ENCODE peak calls at places on chromosomes 16 and 17, in ten cellular contexts. One of them, this sample, is unnamed.

GRCh38 chr17:74245145-74245817 is 28.8 kb upstream of the DNAI2 start:
- DNase-seq in HEK293T: no peak
- DNase-seq in C1 segment of cervical spinal cord: peak
- DNase-seq in astrocyte of the cerebellum: no peak
- DNase-seq in CD8-positive, alpha-beta T cell: no peak
- DNase-seq in cardiac muscle cell: no peak
- DNase-seq in H7: peak
- DNase-seq in IMR-90: no peak
- DNase-seq in naive B cell: no peak
- DNase-seq in AG04450: no peak
- DNase-seq in this sample: no peak

GRCh38 chr16:84913315-84913714 is 93.5 kb downstream of the CRISPLD2 start:
- DNase-seq in astrocyte of the cerebellum: no peak
- DNase-seq in IMR-90: no peak
- DNase-seq in CD8-positive, alpha-beta T cell: no peak
- DNase-seq in cardiac muscle cell: no peak
- DNase-seq in HEK293T: no peak
- DNase-seq in H7: no peak
- DNase-seq in AG04450: no peak
- DNase-seq in C1 segment of cervical spinal cord: no peak
- DNase-seq in naive B cell: no peak
- DNase-seq in this sample: no peak

GRCh38 chr16:88939814-88940195 is 37.2 kb downstream of the CBFA2T3 start:
- DNase-seq in naive B cell: peak
- DNase-seq in H7: no peak
- DNase-seq in IMR-90: no peak
- DNase-seq in HEK293T: no peak
- DNase-seq in cardiac muscle cell: no peak
- DNase-seq in AG04450: no peak
- DNase-seq in CD8-positive, alpha-beta T cell: no peak
- DNase-seq in astrocyte of the cerebellum: no peak
- DNase-seq in C1 segment of cervical spinal cord: no peak
- DNase-seq in this sample: no peak

GRCh38 chr16:72481419-72481818 is 309.5 kb upstream of the PMFBP1 start:
- DNase-seq in C1 segment of cervical spinal cord: no peak
- DNase-seq in AG04450: no peak
- DNase-seq in HEK293T: no peak
- DNase-seq in H7: no peak
- DNase-seq in IMR-90: no peak
- DNase-seq in naive B cell: no peak
- DNase-seq in astrocyte of the cerebellum: no peak
- DNase-seq in cardiac muscle cell: peak
- DNase-seq in CD8-positive, alpha-beta T cell: no peak
- DNase-seq in this sample: no peak

GRCh38 chr17:60817187-60817586 is 139.5 kb downstream of the BCAS3 start:
- DNase-seq in astrocyte of the cerebellum: peak
- DNase-seq in IMR-90: peak
- DNase-seq in CD8-positive, alpha-beta T cell: no peak
- DNase-seq in AG04450: peak
- DNase-seq in naive B cell: no peak
- DNase-seq in H7: no peak
- DNase-seq in C1 segment of cervical spinal cord: no peak
- DNase-seq in HEK293T: no peak
- DNase-seq in cardiac muscle cell: peak
- DNase-seq in this sample: no peak

GRCh38 chr16:75062135-75062943 is 54.2 kb downstream of the LDHD start:
- DNase-seq in C1 segment of cervical spinal cord: no peak
- DNase-seq in IMR-90: peak
- DNase-seq in AG04450: no peak
- DNase-seq in H7: no peak
- DNase-seq in naive B cell: no peak
- DNase-seq in astrocyte of the cerebellum: no peak
- DNase-seq in CD8-positive, alpha-beta T cell: no peak
- DNase-seq in cardiac muscle cell: peak
- DNase-seq in HEK293T: no peak
- DNase-seq in this sample: no peak

GRCh38 chr17:61337247-61337812 is 62.3 kb upstream of the TBX2 start:
- DNase-seq in AG04450: no peak
- DNase-seq in CD8-positive, alpha-beta T cell: no peak
- DNase-seq in HEK293T: no peak
- DNase-seq in astrocyte of the cerebellum: no peak
- DNase-seq in H7: no peak
- DNase-seq in cardiac muscle cell: no peak
- DNase-seq in IMR-90: no peak
- DNase-seq in C1 segment of cervical spinal cord: no peak
- DNase-seq in naive B cell: no peak
- DNase-seq in this sample: no peak

GRCh38 chr16:84279871-84280270 is 14.8 kb upstream of the WFDC1 start:
- DNase-seq in IMR-90: no peak
- DNase-seq in AG04450: no peak
- DNase-seq in C1 segment of cervical spinal cord: no peak
- DNase-seq in H7: no peak
- DNase-seq in astrocyte of the cerebellum: no peak
- DNase-seq in HEK293T: no peak
- DNase-seq in naive B cell: no peak
- DNase-seq in CD8-positive, alpha-beta T cell: no peak
- DNase-seq in cardiac muscle cell: no peak
- DNase-seq in this sample: no peak

GRCh38 chr16:29962344-29962994 is 590 bp downstream of the TMEM219 start:
- DNase-seq in cardiac muscle cell: peak
- DNase-seq in IMR-90: peak
- DNase-seq in HEK293T: no peak
- DNase-seq in CD8-positive, alpha-beta T cell: no peak
- DNase-seq in astrocyte of the cerebellum: no peak
- DNase-seq in H7: peak
- DNase-seq in naive B cell: peak
- DNase-seq in C1 segment of cervical spinal cord: no peak
- DNase-seq in AG04450: peak
- DNase-seq in this sample: peak

GRCh38 chr16:56411624-56412023 is 13.7 kb downstream of the AMFR start:
- DNase-seq in cardiac muscle cell: no peak
- DNase-seq in IMR-90: no peak
- DNase-seq in CD8-positive, alpha-beta T cell: no peak
- DNase-seq in H7: no peak
- DNase-seq in HEK293T: no peak
- DNase-seq in naive B cell: no peak
- DNase-seq in astrocyte of the cerebellum: no peak
- DNase-seq in C1 segment of cervical spinal cord: no peak
- DNase-seq in AG04450: no peak
- DNase-seq in this sample: no peak

GRCh38 chr16:56041556-56042140 is 149.6 kb upstream of the GNAO1 start:
- DNase-seq in naive B cell: no peak
- DNase-seq in cardiac muscle cell: no peak
- DNase-seq in IMR-90: no peak
- DNase-seq in C1 segment of cervical spinal cord: no peak
- DNase-seq in AG04450: no peak
- DNase-seq in astrocyte of the cerebellum: no peak
- DNase-seq in HEK293T: peak
- DNase-seq in H7: peak
- DNase-seq in CD8-positive, alpha-beta T cell: no peak
- DNase-seq in this sample: peak

This sample was measured in HT-29.